ENCODE peak calls at places on chromosome 9, in seven cellular contexts. A is GM20000, V is tibial nerve, K is mucosa of descending colon, P is endothelial cell of umbilical vein, Y is MCF 10A, R is pancreas. D is an unnamed sample.

GRCh38 chr9:133238851-133239532 is 29.9 kb upstream of the OBP2B start:
- DNase-seq in A (peak; percentile 85), P (peak; percentile 51), K (peak; percentile 88), Y (peak; percentile 56), V (peak; percentile 22), R (peak; percentile 86), D (peak; percentile 88)

GRCh38 chr9:37144762-37145161 is 24.4 kb downstream of the ZCCHC7 start:
- DNase-seq in Y (peak; percentile 1), A (peak; percentile 15), P (peak; percentile 68), R (no peak), V (no peak), K (no peak), D (no peak)

GRCh38 chr9:13971910-13972655 is 341.9 kb downstream of the NFIB start:
- DNase-seq in V (no peak), K (no peak), R (no peak), Y (no peak), A (no peak), P (peak; percentile 36), D (no peak)

GRCh38 chr9:135749171-135750045 is 47.4 kb downstream of the KCNT1 start:
- DNase-seq in V (no peak), P (no peak), Y (no peak), A (no peak), K (no peak), R (no peak), D (no peak)

GRCh38 chr9:92728831-92729734 is 35.5 kb downstream of the BICD2 start:
- DNase-seq in V (no peak), A (peak; percentile 73), K (no peak), R (peak; percentile 39), P (no peak), Y (no peak), D (no peak)

GRCh38 chr9:97368964-97369363 is 42.9 kb upstream of the TDRD7 start:
- DNase-seq in R (no peak), K (no peak), Y (no peak), V (no peak), A (no peak), P (no peak), D (no peak)

GRCh38 chr9:19648672-19649071 is 140.2 kb downstream of the SLC24A2 start:
- DNase-seq in V (no peak), K (no peak), A (no peak), R (no peak), Y (no peak), P (no peak), D (no peak)

GRCh38 chr9:121620777-121621437 is 30.5 kb upstream of the DAB2IP start:
- DNase-seq in V (no peak), R (no peak), A (peak; percentile 48), Y (peak; percentile 40), P (peak; percentile 35), K (no peak), D (no peak)

GRCh38 chr9:113011911-113012381 is at the start of gene ZNF883:
- DNase-seq in P (peak; percentile 40), A (no peak), V (no peak), K (peak; percentile 38), R (peak; percentile 61), Y (no peak), D (no peak)

GRCh38 chr9:27371382-27371781 is 74.4 kb upstream of the EQTN start:
- DNase-seq in P (no peak), Y (peak; percentile 52), R (no peak), A (no peak), V (no peak), K (peak; percentile 53), D (peak; percentile 22)

GRCh38 chr9:19358691-19359090 is 21.3 kb downstream of the RPS6 start:
- DNase-seq in A (no peak), R (no peak), Y (no peak), K (no peak), V (no peak), P (no peak), D (no peak)

GRCh38 chr9:131475111-131475955 is 27.4 kb upstream of the POMT1 start:
- DNase-seq in V (no peak), R (peak; percentile 70), K (peak; percentile 24), P (no peak), Y (no peak), A (no peak), D (no peak)

GRCh38 chr9:76996700-76997099 is 22.8 kb upstream of the FOXB2 start:
- DNase-seq in V (no peak), A (peak; percentile 48), Y (peak; percentile 48), K (peak; percentile 61), P (no peak), R (no peak), D (no peak)

GRCh38 chr9:83355729-83356128 is 182.5 kb downstream of the FRMD3 start:
- DNase-seq in Y (no peak), R (no peak), A (no peak), P (no peak), V (no peak), K (no peak), D (no peak)

GRCh38 chr9:613771-614347 is 227.6 kb upstream of the DMRT1 start:
- DNase-seq in R (peak; percentile 74), K (peak; percentile 55), Y (peak; percentile 75), V (peak; percentile 62), P (peak; percentile 95), A (peak; percentile 68), D (peak; percentile 13)

GRCh38 chr9:104968025-104968982 is 40.3 kb upstream of the ABCA1 start:
- DNase-seq in P (peak; percentile 86), A (peak; percentile 81), V (peak; percentile 80), K (peak; percentile 92), Y (peak; percentile 93), R (peak; percentile 93), D (peak; percentile 54)
- TF ChIP-seq CTCF in P (no peak), A (no peak), V (no peak), K (no peak), Y (no peak), R (no peak), D (no peak)

DNA sequence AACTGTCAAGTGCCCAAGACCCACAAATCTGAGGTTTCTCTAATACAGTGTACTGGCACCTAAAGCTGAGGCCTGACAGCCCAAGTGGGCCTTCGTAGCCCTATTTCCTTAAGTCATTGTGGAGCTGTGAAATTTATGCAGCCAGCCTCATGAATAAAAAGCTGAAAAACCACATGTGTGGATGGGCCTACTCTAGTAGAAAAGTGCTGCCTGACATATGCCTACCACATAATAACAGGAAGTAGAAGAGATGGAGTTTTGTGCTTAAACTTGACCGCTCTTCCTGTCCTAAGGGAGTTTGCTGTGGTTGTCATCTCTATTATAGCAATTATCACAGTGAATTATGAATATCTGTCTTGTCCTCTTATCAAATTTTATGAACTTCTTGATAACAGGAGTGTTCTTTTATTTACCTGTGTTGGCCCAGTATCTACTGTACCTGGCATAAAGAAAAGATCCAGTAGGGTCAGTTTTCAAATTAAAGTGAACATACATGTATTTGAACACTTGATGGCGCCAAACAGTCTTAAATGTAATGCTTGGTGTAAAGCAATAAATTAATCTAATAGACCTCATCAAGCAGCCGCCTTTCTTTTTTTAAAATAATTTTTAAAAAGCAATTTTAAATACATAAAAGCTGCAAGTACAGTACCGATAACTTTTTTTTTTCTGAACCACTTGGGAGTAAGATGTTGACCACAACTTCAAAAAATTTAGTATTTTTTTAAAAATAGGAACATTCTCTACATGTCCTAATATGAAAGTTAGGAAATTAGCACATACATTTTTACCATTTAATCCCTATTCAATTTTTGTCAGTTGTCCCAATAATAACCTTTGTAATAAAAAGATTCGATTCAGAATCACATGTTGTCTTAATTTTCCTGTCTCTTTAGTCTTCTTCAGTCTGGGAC is 51.0 kb downstream of the FKTN start:
- DNase-seq in K (no peak), R (no peak), Y (peak; percentile 63), V (no peak), P (peak; percentile 52), A (peak; percentile 54), D (peak; percentile 48)
- TF ChIP-seq CTCF in K (no peak), R (peak; percentile 35), Y (peak; percentile 50), V (peak; percentile 45), P (peak; percentile 38), A (peak; percentile 28), D (peak; percentile 43)

DNA sequence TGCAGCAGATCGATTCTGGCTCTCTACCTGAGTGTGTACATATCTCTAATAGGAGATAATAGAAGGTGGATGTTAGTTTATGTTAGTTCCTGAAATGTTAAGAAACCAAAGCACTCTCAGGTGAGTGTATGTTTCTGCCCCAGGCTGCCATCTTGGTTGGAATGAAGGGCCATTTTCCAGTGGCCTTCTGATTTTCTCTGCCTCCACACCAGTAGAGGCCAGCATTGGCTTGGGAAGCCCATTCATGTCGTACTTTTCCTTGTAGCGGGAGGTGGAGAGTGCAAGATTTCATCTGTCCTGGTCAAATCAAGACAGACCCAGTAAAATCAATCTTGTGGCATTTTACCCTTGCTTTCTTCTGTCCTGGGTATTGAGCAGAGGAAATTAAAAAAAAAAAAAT is 91.0 kb downstream of the GAS1 start:
- DNase-seq in V (no peak), R (no peak), A (no peak), K (no peak), P (no peak), Y (no peak), D (no peak)
- TF ChIP-seq CTCF in V (no peak), R (no peak), A (no peak), K (no peak), P (no peak), Y (no peak), D (no peak)

DNA sequence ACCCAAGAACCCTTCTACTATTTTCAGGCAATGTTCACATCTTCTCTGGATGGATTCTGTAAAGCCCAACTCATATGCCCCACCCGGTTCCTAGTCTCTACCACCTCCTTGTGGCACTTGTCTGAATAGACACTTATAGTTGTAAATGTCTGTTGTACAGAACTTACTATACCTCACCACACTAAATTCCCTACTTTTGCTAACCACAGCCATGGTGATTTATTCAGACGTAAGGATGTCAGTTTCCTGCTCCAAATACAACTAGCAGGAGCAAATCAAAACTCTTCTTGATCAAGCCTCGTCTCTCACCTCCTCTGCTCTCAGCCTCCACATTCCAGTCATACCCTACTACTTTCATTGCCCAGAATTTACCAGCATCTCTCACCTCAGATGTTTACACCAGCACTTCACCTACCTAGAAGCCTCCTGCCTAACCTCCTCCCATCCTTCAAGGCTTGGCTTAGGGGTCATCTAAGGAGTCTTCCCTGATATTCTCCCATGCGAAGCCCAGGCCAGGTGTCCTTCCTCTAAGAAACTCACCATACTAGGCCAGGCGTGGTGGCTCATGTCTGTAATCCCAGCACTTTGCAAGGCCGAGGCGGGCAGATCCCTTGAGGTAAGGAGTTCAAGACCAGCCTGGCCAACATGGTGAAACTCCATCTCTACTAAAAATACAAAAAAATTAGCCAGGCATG is 75.5 kb downstream of the MAPKAP1 start:
- DNase-seq in R (no peak), V (no peak), Y (peak; percentile 56), A (peak; percentile 72), P (peak; percentile 73), K (no peak), D (no peak)
- TF ChIP-seq CTCF in R (peak; percentile 35), V (peak; percentile 26), Y (peak; percentile 38), A (no peak), P (peak; percentile 62), K (peak; percentile 9), D (peak; percentile 58)

GRCh38 chr9:72205513-72205912 is 56.3 kb downstream of the GDA start:
- DNase-seq in K (no peak), P (no peak), Y (peak; percentile 16), A (peak; percentile 21), V (no peak), R (no peak), D (no peak)

GRCh38 chr9:72204062-72204461 is 54.8 kb downstream of the GDA start:
- DNase-seq in K (no peak), V (no peak), R (no peak), Y (no peak), A (no peak), P (no peak), D (no peak)

GRCh38 chr9:72200452-72200851 is 51.2 kb downstream of the GDA start:
- DNase-seq in V (no peak), P (no peak), A (no peak), Y (no peak), K (no peak), R (no peak), D (no peak)

GRCh38 chr9:72207278-72207677 is 58.0 kb downstream of the GDA start:
- DNase-seq in V (no peak), A (peak; percentile 35), K (no peak), P (no peak), Y (no peak), R (no peak), D (no peak)

GRCh38 chr9:72203205-72203803 is 54.1 kb downstream of the GDA start:
- DNase-seq in P (peak; percentile 24), K (no peak), V (no peak), A (peak; percentile 39), R (no peak), Y (peak; percentile 73), D (peak; percentile 28)
- TF ChIP-seq CTCF in P (peak; percentile 29), K (peak; percentile 30), V (no peak), A (peak; percentile 67), R (peak; percentile 21), Y (peak; percentile 58), D (peak; percentile 69)

D was measured in HCT116.